ENCODE peak calls at places on chromosomes 2 and 18, in six cellular contexts. J is fibroblast of lung, Y is stomach, P is AG10803, G is PC-3, W is fibroblast of mammary gland. I is an unnamed sample.
A peak's percentile ranks its signal among the peaks of the same experiment; 100 is the strongest.

GRCh38 chr2:216606551-216607527 is 26.4 kb upstream of the IGFBP2 start:
- DNase-seq in G (no peak), W (no peak), Y (no peak), P (no peak), J (no peak), I (no peak)

GRCh38 chr18:57959278-57959677 is 84.7 kb upstream of the NEDD4L start:
- DNase-seq in W (peak; percentile 65), J (peak; percentile 56), P (peak; percentile 35), Y (peak; percentile 69), G (peak; percentile 83), I (peak; percentile 43)

GRCh38 chr2:241116606-241117560 is 14.8 kb upstream of the MTERF4 start:
- DNase-seq in Y (no peak), G (no peak), J (no peak), W (no peak), P (no peak), I (no peak)

GRCh38 chr2:64222351-64222750 is 78.1 kb upstream of the PELI1 start:
- DNase-seq in P (peak; percentile 38), W (peak; percentile 69), J (peak; percentile 75), G (peak; percentile 47), Y (no peak), I (no peak)

GRCh38 chr2:121505005-121505404 is 25.7 kb upstream of the RNU4ATAC start:
- DNase-seq in G (peak; percentile 73), J (peak; percentile 99), P (peak; percentile 95), Y (no peak), W (peak; percentile 86), I (peak; percentile 83)

GRCh38 chr2:121387591-121388325 is 102.8 kb upstream of the TFCP2L1 start:
- DNase-seq in P (peak; percentile 6), J (peak; percentile 45), G (no peak), W (no peak), Y (no peak), I (peak; percentile 63)

GRCh38 chr2:225993430-225993829 is 593.9 kb downstream of the NYAP2 start:
- DNase-seq in P (no peak), G (no peak), J (peak; percentile 73), Y (no peak), W (peak; percentile 38), I (no peak)

GRCh38 chr2:208033701-208034502 is 8.6 kb upstream of the PLEKHM3 start:
- DNase-seq in G (peak; percentile 91), Y (peak; percentile 66), P (no peak), J (peak; percentile 47), W (peak; percentile 56), I (no peak)

GRCh38 chr2:12325806-12326205 is 390.9 kb upstream of the TRIB2 start:
- DNase-seq in J (peak; percentile 85), G (peak; percentile 85), Y (peak; percentile 53), W (no peak), P (no peak), I (peak; percentile 48)

GRCh38 chr2:205725059-205725458 is 42.8 kb downstream of the NRP2 start:
- DNase-seq in P (no peak), W (no peak), G (no peak), Y (no peak), J (no peak), I (no peak)

GRCh38 chr2:218003265-218003950 is 613 bp upstream of the TNS1 start:
- DNase-seq in Y (no peak), W (peak; percentile 89), P (peak; percentile 82), G (no peak), J (peak; percentile 71), I (peak; percentile 76)

GRCh38 chr2:233711312-233712008 is 1.2 kb upstream of the UGT1A5 start:
- DNase-seq in W (peak; percentile 71), J (peak; percentile 64), Y (peak; percentile 88), P (peak; percentile 68), G (peak; percentile 86), I (peak; percentile 57)

GRCh38 chr2:157835425-157835824 is 40.7 kb downstream of the ACVR1 start:
- DNase-seq in Y (no peak), J (no peak), W (no peak), P (no peak), G (no peak), I (no peak)

GRCh38 chr2:134217316-134217715 is 36.6 kb upstream of the MGAT5 start:
- DNase-seq in G (no peak), J (no peak), P (no peak), W (no peak), Y (peak; percentile 74), I (no peak)

GRCh38 chr2:98703738-98704137 is 27.2 kb downstream of the MGAT4A start:
- DNase-seq in Y (no peak), G (no peak), P (no peak), J (no peak), W (no peak), I (no peak)

GRCh38 chr2:171227066-171227782 is 66.5 kb upstream of the TLK1 start:
- DNase-seq in P (peak; percentile 9), W (peak; percentile 44), G (peak; percentile 63), Y (no peak), J (peak; percentile 43), I (no peak)

GRCh38 chr2:176826356-176826755 is 386.2 kb upstream of the HNRNPA3 start:
- DNase-seq in J (no peak), W (no peak), G (no peak), P (no peak), Y (no peak), I (no peak)

GRCh38 chr18:59540819-59541218 is 156.4 kb downstream of the CCBE1 start:
- DNase-seq in J (no peak), Y (no peak), W (peak; percentile 83), G (no peak), P (peak; percentile 74), I (peak; percentile 74)

GRCh38 chr2:203853722-203854121 is 13.8 kb upstream of the CTLA4 start:
- DNase-seq in P (no peak), J (no peak), Y (no peak), G (no peak), W (no peak), I (no peak)

GRCh38 chr18:29652797-29653196 is 1389.7 kb downstream of the DSC3 start:
- DNase-seq in J (peak; percentile 7), G (peak; percentile 32), P (no peak), Y (no peak), W (no peak), I (no peak)

GRCh38 chr2:170524828-170525565 is 190.1 kb upstream of the SP5 start:
- DNase-seq in Y (no peak), J (peak; percentile 51), W (peak; percentile 38), G (no peak), P (peak; percentile 12), I (no peak)

GRCh38 chr2:9950521-9951271 is 797 bp upstream of the GRHL1 start:
- DNase-seq in W (no peak), J (peak; percentile 18), G (peak; percentile 31), P (no peak), Y (peak; percentile 51), I (peak; percentile 64)

GRCh38 chr18:12076424-12077140 is 17.1 kb upstream of the ANKRD62 start:
- DNase-seq in G (peak; percentile 46), J (peak; percentile 54), P (peak; percentile 49), W (peak; percentile 14), Y (peak; percentile 55), I (peak; percentile 25)

GRCh38 chr2:25844089-25844488 is 34.2 kb downstream of the ASXL2 start:
- DNase-seq in G (peak; percentile 9), J (peak; percentile 60), W (peak; percentile 64), P (peak; percentile 46), Y (no peak), I (peak; percentile 76)

GRCh38 chr2:12921321-12921720 is 204.6 kb downstream of the TRIB2 start:
- DNase-seq in G (no peak), P (peak; percentile 87), W (peak; percentile 56), J (peak; percentile 21), Y (no peak), I (peak; percentile 28)

GRCh38 chr2:106977707-106978106 is 91.7 kb upstream of the ST6GAL2 start:
- DNase-seq in J (peak; percentile 59), P (no peak), W (peak; percentile 66), Y (no peak), G (no peak), I (peak; percentile 73)

GRCh38 chr2:47890711-47891368 is 15.5 kb downstream of the FBXO11 start:
- DNase-seq in Y (no peak), P (peak; percentile 23), G (no peak), W (peak; percentile 36), J (peak; percentile 26), I (no peak)

GRCh38 chr18:63320041-63320689 is 596 bp upstream of the BCL2 start:
- DNase-seq in W (peak; percentile 81), J (peak; percentile 78), G (peak; percentile 63), P (peak; percentile 77), Y (peak; percentile 75), I (peak; percentile 68)
- TF ChIP-seq CTCF in W (no peak), J (no peak), G (no peak), P (no peak), Y (no peak), I (no peak)

GRCh38 chr18:9392726-9393125 is 58.2 kb downstream of the TWSG1 start:
- DNase-seq in Y (no peak), J (no peak), W (peak; percentile 12), P (peak; percentile 13), G (no peak), I (peak; percentile 17)
- TF ChIP-seq CTCF in Y (no peak), J (no peak), W (peak; percentile 1), P (peak; percentile 21), G (peak; percentile 25), I (no peak)

GRCh38 chr18:1585881-1586488 is 681.3 kb downstream of the ADCYAP1 start:
- DNase-seq in Y (no peak), J (peak; percentile 25), W (peak; percentile 27), P (peak; percentile 25), G (peak; percentile 69), I (peak; percentile 11)
- TF ChIP-seq CTCF in Y (no peak), J (no peak), W (peak; percentile 38), P (peak; percentile 61), G (peak; percentile 73), I (no peak)

DNA sequence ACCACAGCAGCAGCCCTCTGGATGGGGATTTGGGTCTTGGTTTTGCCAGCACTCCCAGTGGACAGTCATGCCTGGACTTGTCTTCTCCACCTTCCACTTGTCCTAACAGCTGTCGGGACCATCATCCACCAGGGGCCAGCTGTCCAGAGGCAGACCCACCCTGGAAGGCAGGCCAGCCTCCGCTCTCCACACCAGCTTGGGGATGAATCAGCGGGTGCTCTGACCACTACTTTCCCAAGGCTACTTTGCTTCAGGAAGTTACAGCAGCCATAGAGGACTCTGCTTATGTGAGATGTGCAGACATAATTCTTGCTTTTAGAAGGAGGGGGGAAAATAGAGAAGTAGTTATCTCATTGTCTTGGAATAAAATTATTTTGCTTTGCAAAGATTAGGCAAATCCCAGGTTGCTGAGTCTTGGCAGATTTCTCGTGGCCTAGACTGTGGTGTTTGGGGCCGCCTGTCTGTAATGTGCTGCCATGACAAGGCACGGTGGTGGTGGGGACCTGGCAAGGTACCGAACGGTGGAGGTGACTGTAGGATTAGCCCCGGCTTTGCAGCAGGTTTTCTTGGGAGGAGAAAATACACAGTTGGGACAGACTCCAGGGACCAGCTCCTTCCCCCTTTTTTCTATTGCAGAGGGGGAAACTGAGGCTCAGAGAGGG is 148.7 kb downstream of the AGAP1 start:
- DNase-seq in P (peak; percentile 44), W (peak; percentile 79), G (no peak), Y (no peak), J (peak; percentile 79), I (peak; percentile 65)
- TF ChIP-seq CTCF in P (peak; percentile 30), W (peak; percentile 45), G (no peak), Y (no peak), J (peak; percentile 32), I (no peak)

GRCh38 chr2:198054299-198054698 is 249.9 kb downstream of the PLCL1 start:
- DNase-seq in J (peak; percentile 19), W (peak; percentile 52), G (peak; percentile 14), Y (peak; percentile 34), P (peak; percentile 54), I (peak; percentile 24)
- TF ChIP-seq CTCF in J (peak; percentile 54), W (peak; percentile 65), G (peak; percentile 57), Y (no peak), P (peak; percentile 82), I (peak; percentile 62)

I was measured in foreskin fibroblast.